ENCODE peak calls at places on chromosome 15, in five cellular contexts. One of them, this sample, is unnamed.

GRCh38 chr15:52912172-52912571 is 122.0 kb upstream of the ONECUT1 start:
- DNase-seq in WERI-Rb-1: no peak
- DNase-seq in Peyer's patch: no peak
- DNase-seq in transverse colon: no peak
- DNase-seq in AG10803: no peak
- DNase-seq in this sample: peak; percentile 16

GRCh38 chr15:31605467-31605931 is 278.9 kb downstream of the KLF13 start:
- DNase-seq in WERI-Rb-1: no peak
- DNase-seq in Peyer's patch: no peak
- DNase-seq in transverse colon: no peak
- DNase-seq in AG10803: peak; percentile 50
- DNase-seq in this sample: no peak

GRCh38 chr15:96851613-96852012 is 521.1 kb downstream of the NR2F2 start:
- DNase-seq in WERI-Rb-1: no peak
- DNase-seq in Peyer's patch: no peak
- DNase-seq in transverse colon: no peak
- DNase-seq in AG10803: no peak
- DNase-seq in this sample: no peak

GRCh38 chr15:31511707-31512310 is 185.2 kb downstream of the KLF13 start:
- DNase-seq in WERI-Rb-1: no peak
- DNase-seq in Peyer's patch: no peak
- DNase-seq in transverse colon: no peak
- DNase-seq in AG10803: no peak
- DNase-seq in this sample: no peak

GRCh38 chr15:74245342-74245931 is 9.3 kb downstream of the CCDC33 start:
- DNase-seq in WERI-Rb-1: peak; percentile 90
- DNase-seq in Peyer's patch: no peak
- DNase-seq in transverse colon: no peak
- DNase-seq in AG10803: no peak
- DNase-seq in this sample: no peak

GRCh38 chr15:59296181-59296617 is 76.5 kb downstream of the MYO1E start:
- DNase-seq in WERI-Rb-1: no peak
- DNase-seq in Peyer's patch: no peak
- DNase-seq in transverse colon: no peak
- DNase-seq in AG10803: peak; percentile 96
- DNase-seq in this sample: no peak

GRCh38 chr15:29773816-29774215 is 48.5 kb downstream of the TJP1 start:
- DNase-seq in WERI-Rb-1: no peak
- DNase-seq in Peyer's patch: no peak
- DNase-seq in transverse colon: no peak
- DNase-seq in AG10803: no peak
- DNase-seq in this sample: peak; percentile 56

GRCh38 chr15:89141885-89142284 is 53.6 kb downstream of the ABHD2 start:
- DNase-seq in WERI-Rb-1: no peak
- DNase-seq in Peyer's patch: no peak
- DNase-seq in transverse colon: no peak
- DNase-seq in AG10803: no peak
- DNase-seq in this sample: no peak

GRCh38 chr15:96064351-96064756 is 266.1 kb upstream of the NR2F2 start:
- DNase-seq in WERI-Rb-1: no peak
- DNase-seq in Peyer's patch: no peak
- DNase-seq in transverse colon: no peak
- DNase-seq in AG10803: peak; percentile 24
- DNase-seq in this sample: peak; percentile 17

GRCh38 chr15:56871180-56871579 is 47.3 kb upstream of the TCF12 start:
- DNase-seq in WERI-Rb-1: no peak
- DNase-seq in Peyer's patch: no peak
- DNase-seq in transverse colon: no peak
- DNase-seq in AG10803: peak; percentile 85
- DNase-seq in this sample: peak; percentile 49

GRCh38 chr15:65829150-65829764 is 37.2 kb upstream of the DENND4A start:
- DNase-seq in WERI-Rb-1: peak; percentile 11
- DNase-seq in Peyer's patch: no peak
- DNase-seq in transverse colon: no peak
- DNase-seq in AG10803: no peak
- DNase-seq in this sample: no peak

GRCh38 chr15:73781038-73781925 is 28.1 kb upstream of the INSYN1 start:
- DNase-seq in WERI-Rb-1: peak; percentile 45
- DNase-seq in Peyer's patch: no peak
- DNase-seq in transverse colon: no peak
- DNase-seq in AG10803: no peak
- DNase-seq in this sample: peak; percentile 45

GRCh38 chr15:86620636-86621349 is 541.1 kb downstream of the AGBL1 start:
- DNase-seq in WERI-Rb-1: no peak
- DNase-seq in Peyer's patch: no peak
- DNase-seq in transverse colon: no peak
- DNase-seq in AG10803: peak; percentile 9
- DNase-seq in this sample: no peak

DNA sequence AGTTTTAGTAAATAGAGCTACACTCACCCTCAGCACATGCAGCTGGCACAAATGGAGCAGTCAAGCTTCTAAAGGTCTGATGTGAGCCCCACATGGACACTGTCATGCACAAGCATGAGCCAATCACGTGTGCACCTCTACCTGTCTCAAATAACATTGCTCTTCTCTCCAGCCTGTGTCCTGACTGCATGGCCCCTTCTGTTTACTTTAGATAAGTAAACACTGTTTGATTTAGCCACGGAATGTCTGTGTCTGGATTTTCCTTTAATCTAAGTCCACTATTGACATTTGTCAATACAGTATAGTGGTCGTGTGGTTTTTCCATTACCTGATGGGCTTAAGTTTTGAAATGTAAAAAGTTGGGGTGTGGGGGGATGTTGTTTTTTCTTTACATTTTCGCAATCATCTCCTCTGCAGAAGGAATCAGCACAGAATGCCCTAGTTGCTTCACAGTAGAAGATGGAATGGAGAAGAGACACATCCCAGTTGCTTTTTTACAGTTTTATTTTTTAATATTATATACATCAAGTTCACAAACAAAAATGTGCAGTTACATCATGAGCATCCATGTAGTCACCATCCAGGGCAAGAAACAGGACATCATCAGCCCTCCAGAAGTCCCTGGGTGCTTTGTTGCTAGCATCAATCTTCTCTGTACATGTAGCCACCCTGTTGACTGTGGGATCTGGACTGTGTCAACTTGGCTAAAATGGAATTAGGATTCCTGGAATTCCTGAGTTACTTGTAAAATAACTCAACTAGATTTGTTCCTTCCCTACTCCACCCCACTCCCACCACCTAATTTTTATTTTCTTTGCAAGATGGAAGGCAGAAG is 146.1 kb downstream of the UACA start:
- DNase-seq in WERI-Rb-1: no peak
- DNase-seq in Peyer's patch: no peak
- DNase-seq in transverse colon: no peak
- DNase-seq in AG10803: peak; percentile 40
- DNase-seq in this sample: no peak
- TF ChIP-seq CTCF in WERI-Rb-1: no peak
- TF ChIP-seq CTCF in Peyer's patch: no peak
- TF ChIP-seq CTCF in transverse colon: no peak
- TF ChIP-seq CTCF in AG10803: no peak
- TF ChIP-seq CTCF in this sample: no peak

GRCh38 chr15:75785771-75786563 is 57.3 kb upstream of the UBE2Q2 start:
- DNase-seq in WERI-Rb-1: peak; percentile 87
- DNase-seq in Peyer's patch: no peak
- DNase-seq in transverse colon: no peak
- DNase-seq in AG10803: no peak
- DNase-seq in this sample: no peak
- TF ChIP-seq CTCF in WERI-Rb-1: peak; percentile 81
- TF ChIP-seq CTCF in Peyer's patch: no peak
- TF ChIP-seq CTCF in transverse colon: no peak
- TF ChIP-seq CTCF in AG10803: no peak
- TF ChIP-seq CTCF in this sample: peak; percentile 45

DNA sequence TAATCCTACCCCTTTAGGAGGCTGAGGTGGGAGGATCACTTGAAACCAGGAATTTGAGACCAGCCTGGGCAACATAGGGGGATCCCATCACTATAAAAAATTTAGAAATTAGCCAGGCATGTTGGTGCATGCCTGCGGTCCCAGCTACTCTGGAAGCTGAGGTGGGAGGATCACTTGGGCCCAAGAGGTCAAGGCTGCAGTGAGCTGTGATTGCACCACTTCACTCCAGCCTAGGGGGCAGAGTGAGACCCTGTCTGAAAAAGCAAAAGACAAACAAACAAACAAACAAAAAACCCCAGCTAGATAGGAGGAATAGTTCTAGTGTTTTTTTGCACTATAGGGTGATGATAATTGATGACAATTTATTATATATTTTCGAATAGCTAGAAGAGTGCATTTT is 70.6 kb upstream of the CHRNB4 start:
- DNase-seq in WERI-Rb-1: no peak
- DNase-seq in Peyer's patch: no peak
- DNase-seq in transverse colon: no peak
- DNase-seq in AG10803: no peak
- DNase-seq in this sample: no peak
- TF ChIP-seq CTCF in WERI-Rb-1: no peak
- TF ChIP-seq CTCF in Peyer's patch: no peak
- TF ChIP-seq CTCF in transverse colon: no peak
- TF ChIP-seq CTCF in AG10803: no peak
- TF ChIP-seq CTCF in this sample: no peak

DNA sequence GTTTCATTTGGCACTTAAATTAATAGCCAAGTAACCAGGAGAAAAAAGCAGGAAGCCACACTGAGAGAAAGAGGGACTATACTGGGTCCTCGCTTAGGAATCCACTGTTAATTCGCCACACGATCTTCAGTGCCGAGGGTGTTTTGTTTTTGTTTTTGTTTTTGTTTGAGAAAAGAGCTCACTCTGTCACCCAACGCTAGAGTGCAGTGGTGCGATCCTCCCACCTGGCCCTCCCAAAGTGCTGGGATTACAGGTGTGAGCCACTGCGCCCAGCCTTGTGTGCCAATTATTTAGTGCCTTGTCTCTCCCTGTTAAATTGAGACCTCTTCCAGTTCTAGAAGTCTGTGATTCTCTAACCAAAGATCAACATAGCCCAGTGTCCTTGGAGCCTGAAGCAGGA is 53.8 kb upstream of the TPM1 start:
- DNase-seq in WERI-Rb-1: no peak
- DNase-seq in Peyer's patch: no peak
- DNase-seq in transverse colon: no peak
- DNase-seq in AG10803: no peak
- DNase-seq in this sample: no peak
- TF ChIP-seq CTCF in WERI-Rb-1: no peak
- TF ChIP-seq CTCF in Peyer's patch: no peak
- TF ChIP-seq CTCF in transverse colon: no peak
- TF ChIP-seq CTCF in AG10803: no peak
- TF ChIP-seq CTCF in this sample: no peak

DNA sequence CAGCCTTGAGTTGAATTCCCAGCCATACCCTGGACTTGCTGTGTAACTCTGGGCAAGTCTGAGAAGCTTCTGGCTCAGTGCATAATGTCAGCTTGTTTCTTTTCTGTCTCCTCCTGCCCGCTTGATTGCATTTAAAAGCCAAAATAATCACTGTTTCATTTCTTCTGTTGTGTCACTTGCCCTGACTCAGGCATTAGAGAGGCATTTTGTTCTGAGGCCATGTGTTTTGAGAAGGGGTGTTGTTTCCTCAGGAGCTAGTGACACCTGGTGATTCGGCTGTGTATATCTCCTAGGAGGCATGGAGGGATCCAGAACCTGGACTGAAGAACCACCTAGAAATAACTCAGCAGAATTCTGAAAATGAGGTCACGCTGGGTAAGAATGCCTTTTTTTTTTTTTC is 16.0 kb downstream of the WDR73 start:
- DNase-seq in WERI-Rb-1: peak; percentile 15
- DNase-seq in Peyer's patch: no peak
- DNase-seq in transverse colon: no peak
- DNase-seq in AG10803: peak; percentile 13
- DNase-seq in this sample: no peak
- TF ChIP-seq CTCF in WERI-Rb-1: no peak
- TF ChIP-seq CTCF in Peyer's patch: peak; percentile 15
- TF ChIP-seq CTCF in transverse colon: no peak
- TF ChIP-seq CTCF in AG10803: no peak
- TF ChIP-seq CTCF in this sample: peak; percentile 54

DNA sequence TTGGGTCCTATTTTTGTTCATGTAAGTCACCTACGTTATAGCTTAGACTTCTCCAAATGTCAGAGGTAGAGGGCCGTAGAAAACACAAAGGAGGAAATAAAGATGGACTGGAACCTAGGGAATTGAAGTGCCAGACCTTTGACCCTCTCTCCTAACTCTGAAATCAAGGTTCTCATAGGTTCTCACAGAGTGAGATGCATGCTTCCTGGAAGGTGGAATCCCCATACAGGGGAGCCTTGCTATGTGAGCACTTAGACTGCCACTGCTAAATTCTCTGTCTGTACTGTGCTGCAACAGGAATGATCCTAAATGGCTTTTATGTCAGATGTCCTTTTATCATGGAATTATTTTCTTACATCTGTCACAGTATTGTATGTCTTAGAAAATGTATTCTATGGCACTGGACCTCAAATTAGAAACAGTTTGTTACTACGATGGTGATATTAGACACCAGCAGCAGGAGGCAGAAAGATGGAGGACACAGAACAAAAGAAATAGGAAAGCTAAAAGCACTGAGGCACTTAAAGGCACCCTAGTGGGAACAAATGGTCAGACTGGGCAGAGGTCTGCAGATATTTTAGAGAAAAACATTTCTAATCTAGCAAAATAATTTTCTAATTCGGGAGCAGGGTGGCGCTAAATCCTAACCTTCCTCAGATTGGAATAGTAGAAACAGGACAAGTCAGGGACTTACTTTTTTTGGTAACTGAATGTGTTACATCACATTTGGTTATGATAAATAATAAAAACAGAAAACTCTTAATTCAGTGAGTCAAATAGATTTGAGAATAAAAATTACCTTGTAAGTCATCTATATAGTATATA is 60.2 kb upstream of the CDAN1 start:
- DNase-seq in WERI-Rb-1: no peak
- DNase-seq in Peyer's patch: no peak
- DNase-seq in transverse colon: no peak
- DNase-seq in AG10803: peak; percentile 12
- DNase-seq in this sample: no peak
- TF ChIP-seq CTCF in WERI-Rb-1: peak; percentile 2
- TF ChIP-seq CTCF in Peyer's patch: no peak
- TF ChIP-seq CTCF in transverse colon: no peak
- TF ChIP-seq CTCF in AG10803: peak; percentile 18
- TF ChIP-seq CTCF in this sample: peak; percentile 59

GRCh38 chr15:99961011-99961441 is 227.8 kb upstream of the LYSMD4 start:
- DNase-seq in WERI-Rb-1: no peak
- DNase-seq in Peyer's patch: no peak
- DNase-seq in transverse colon: no peak
- DNase-seq in AG10803: no peak
- DNase-seq in this sample: no peak
- TF ChIP-seq CTCF in WERI-Rb-1: peak; percentile 16
- TF ChIP-seq CTCF in Peyer's patch: peak; percentile 11
- TF ChIP-seq CTCF in transverse colon: peak; percentile 10
- TF ChIP-seq CTCF in AG10803: peak; percentile 1
- TF ChIP-seq CTCF in this sample: peak; percentile 71

DNA sequence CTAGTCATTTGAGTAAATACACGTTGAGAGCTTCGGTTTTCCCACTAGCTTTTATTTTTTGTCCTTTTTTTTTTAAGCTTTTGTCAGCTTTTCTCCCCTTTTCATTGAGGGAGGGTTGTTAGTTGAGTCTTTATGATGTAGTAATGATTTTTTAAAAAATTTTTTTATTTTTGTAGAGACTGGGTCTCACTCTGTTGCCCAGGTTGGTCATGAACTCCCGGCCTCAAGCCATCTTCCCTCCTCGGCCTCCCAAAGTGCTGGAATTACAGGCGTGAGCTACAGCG is 688 bp downstream of the ZSCAN2 start:
- DNase-seq in WERI-Rb-1: no peak
- DNase-seq in Peyer's patch: no peak
- DNase-seq in transverse colon: no peak
- DNase-seq in AG10803: no peak
- DNase-seq in this sample: no peak
- TF ChIP-seq CTCF in WERI-Rb-1: no peak
- TF ChIP-seq CTCF in Peyer's patch: no peak
- TF ChIP-seq CTCF in transverse colon: no peak
- TF ChIP-seq CTCF in AG10803: no peak
- TF ChIP-seq CTCF in this sample: no peak

GRCh38 chr15:98292442-98293240 is 332.1 kb downstream of the ARRDC4 start:
- DNase-seq in WERI-Rb-1: peak; percentile 45
- DNase-seq in Peyer's patch: no peak
- DNase-seq in transverse colon: peak; percentile 39
- DNase-seq in AG10803: peak; percentile 3
- DNase-seq in this sample: no peak
- TF ChIP-seq CTCF in WERI-Rb-1: peak; percentile 82
- TF ChIP-seq CTCF in Peyer's patch: peak; percentile 34
- TF ChIP-seq CTCF in transverse colon: peak; percentile 39
- TF ChIP-seq CTCF in AG10803: peak; percentile 65
- TF ChIP-seq CTCF in this sample: peak; percentile 70

This sample was measured in foreskin keratinocyte.